ENCODE peak calls at places on chromosome 7, in eight cellular contexts. E, W, D, F, P, M, N and I are unnamed samples.

GRCh38 chr7:137592232-137592896 is 248.8 kb upstream of the PTN start:
- DNase-seq in E (peak; percentile 64), W (no peak), D (no peak), F (no peak), P (peak; percentile 74), M (peak; percentile 80), N (peak; percentile 36), I (peak; percentile 86)

GRCh38 chr7:43648725-43649406 is 66.0 kb downstream of the STK17A start:
- DNase-seq in E (no peak), W (peak; percentile 74), D (no peak), F (peak; percentile 60), P (no peak), M (no peak), N (no peak), I (no peak)

GRCh38 chr7:1720325-1720724 is 50.2 kb downstream of the ELFN1 start:
- DNase-seq in E (peak; percentile 53), W (no peak), D (no peak), F (no peak), P (no peak), M (no peak), N (peak; percentile 60), I (peak; percentile 87)

GRCh38 chr7:4268040-4268965 is 413.8 kb upstream of the FOXK1 start:
- DNase-seq in E (no peak), W (no peak), D (no peak), F (no peak), P (no peak), M (no peak), N (no peak), I (no peak)

GRCh38 chr7:137923380-137923779 is 76.6 kb upstream of the DGKI start:
- DNase-seq in E (no peak), W (no peak), D (no peak), F (no peak), P (no peak), M (no peak), N (no peak), I (no peak)

GRCh38 chr7:23242321-23242720 is 4.3 kb upstream of the GPNMB start:
- DNase-seq in E (no peak), W (no peak), D (no peak), F (no peak), P (no peak), M (no peak), N (no peak), I (no peak)

GRCh38 chr7:151686826-151687225 is 167.1 kb upstream of the RHEB start:
- DNase-seq in E (no peak), W (no peak), D (no peak), F (no peak), P (no peak), M (no peak), N (no peak), I (no peak)

GRCh38 chr7:133207687-133208086 is 45.2 kb upstream of the EXOC4 start:
- DNase-seq in E (no peak), W (no peak), D (no peak), F (no peak), P (no peak), M (peak; percentile 63), N (no peak), I (no peak)